ENCODE peak calls at places on chromosomes 7 and 10, in ten cellular contexts. One of them, this sample, is unnamed.
A peak's percentile ranks its signal among the peaks of the same experiment; 100 is the strongest.

GRCh38 chr10:29387269-29387668 is 98.4 kb downstream of the LYZL1 start:
- DNase-seq in progenitor cell of endocrine pancreas: no peak
- DNase-seq in uterus: no peak
- DNase-seq in central memory CD4-positive, alpha-beta T cell: no peak
- DNase-seq in GM12865: no peak
- DNase-seq in fibroblast of mammary gland: no peak
- DNase-seq in left lobe of liver: no peak
- DNase-seq in cerebellum: no peak
- DNase-seq in naive thymus-derived CD8-positive, alpha-beta T cell: no peak
- DNase-seq in GM19239: no peak
- DNase-seq in this sample: no peak

GRCh38 chr7:8441602-8442294 is 8.3 kb downstream of the NXPH1 start:
- DNase-seq in left lobe of liver: no peak
- DNase-seq in GM12865: no peak
- DNase-seq in cerebellum: no peak
- DNase-seq in uterus: no peak
- DNase-seq in fibroblast of mammary gland: no peak
- DNase-seq in GM19239: no peak
- DNase-seq in naive thymus-derived CD8-positive, alpha-beta T cell: no peak
- DNase-seq in central memory CD4-positive, alpha-beta T cell: no peak
- DNase-seq in progenitor cell of endocrine pancreas: no peak
- DNase-seq in this sample: no peak

GRCh38 chr10:71211053-71211452 is 1.3 kb upstream of the UNC5B start:
- DNase-seq in progenitor cell of endocrine pancreas: no peak
- DNase-seq in left lobe of liver: peak; percentile 34
- DNase-seq in cerebellum: no peak
- DNase-seq in GM12865: no peak
- DNase-seq in uterus: no peak
- DNase-seq in GM19239: no peak
- DNase-seq in fibroblast of mammary gland: no peak
- DNase-seq in naive thymus-derived CD8-positive, alpha-beta T cell: no peak
- DNase-seq in central memory CD4-positive, alpha-beta T cell: no peak
- DNase-seq in this sample: no peak

GRCh38 chr7:50416509-50417299 is 33.4 kb downstream of the FIGNL1 start:
- DNase-seq in progenitor cell of endocrine pancreas: no peak
- DNase-seq in naive thymus-derived CD8-positive, alpha-beta T cell: no peak
- DNase-seq in fibroblast of mammary gland: no peak
- DNase-seq in cerebellum: no peak
- DNase-seq in GM19239: no peak
- DNase-seq in GM12865: peak; percentile 81
- DNase-seq in central memory CD4-positive, alpha-beta T cell: no peak
- DNase-seq in left lobe of liver: no peak
- DNase-seq in uterus: no peak
- DNase-seq in this sample: no peak

GRCh38 chr7:18700147-18700546 is 204.6 kb downstream of the HDAC9 start:
- DNase-seq in fibroblast of mammary gland: peak; percentile 6
- DNase-seq in uterus: no peak
- DNase-seq in GM12865: peak; percentile 20
- DNase-seq in central memory CD4-positive, alpha-beta T cell: no peak
- DNase-seq in progenitor cell of endocrine pancreas: no peak
- DNase-seq in GM19239: no peak
- DNase-seq in naive thymus-derived CD8-positive, alpha-beta T cell: no peak
- DNase-seq in left lobe of liver: no peak
- DNase-seq in cerebellum: no peak
- DNase-seq in this sample: no peak

GRCh38 chr7:139439375-139439774 is 44.1 kb downstream of the KLRG2 start:
- DNase-seq in naive thymus-derived CD8-positive, alpha-beta T cell: no peak
- DNase-seq in cerebellum: no peak
- DNase-seq in left lobe of liver: no peak
- DNase-seq in central memory CD4-positive, alpha-beta T cell: no peak
- DNase-seq in GM19239: no peak
- DNase-seq in fibroblast of mammary gland: no peak
- DNase-seq in GM12865: no peak
- DNase-seq in uterus: no peak
- DNase-seq in progenitor cell of endocrine pancreas: no peak
- DNase-seq in this sample: no peak

GRCh38 chr7:86846494-86847190 is 202.9 kb downstream of the GRM3 start:
- DNase-seq in progenitor cell of endocrine pancreas: no peak
- DNase-seq in fibroblast of mammary gland: no peak
- DNase-seq in central memory CD4-positive, alpha-beta T cell: no peak
- DNase-seq in left lobe of liver: peak; percentile 76
- DNase-seq in naive thymus-derived CD8-positive, alpha-beta T cell: no peak
- DNase-seq in GM12865: no peak
- DNase-seq in GM19239: no peak
- DNase-seq in uterus: no peak
- DNase-seq in cerebellum: no peak
- DNase-seq in this sample: no peak

GRCh38 chr7:151806204-151806603 is 70.7 kb downstream of the PRKAG2 start:
- DNase-seq in GM19239: no peak
- DNase-seq in cerebellum: peak; percentile 44
- DNase-seq in uterus: no peak
- DNase-seq in progenitor cell of endocrine pancreas: no peak
- DNase-seq in central memory CD4-positive, alpha-beta T cell: no peak
- DNase-seq in left lobe of liver: no peak
- DNase-seq in GM12865: no peak
- DNase-seq in naive thymus-derived CD8-positive, alpha-beta T cell: no peak
- DNase-seq in fibroblast of mammary gland: no peak
- DNase-seq in this sample: no peak

GRCh38 chr10:30172663-30173062 is 113.3 kb upstream of the JCAD start:
- DNase-seq in uterus: no peak
- DNase-seq in progenitor cell of endocrine pancreas: no peak
- DNase-seq in cerebellum: no peak
- DNase-seq in GM19239: no peak
- DNase-seq in fibroblast of mammary gland: peak; percentile 40
- DNase-seq in left lobe of liver: no peak
- DNase-seq in GM12865: no peak
- DNase-seq in central memory CD4-positive, alpha-beta T cell: no peak
- DNase-seq in naive thymus-derived CD8-positive, alpha-beta T cell: no peak
- DNase-seq in this sample: no peak

GRCh38 chr7:97373743-97374142 is 256.2 kb downstream of the SDHAF3 start:
- DNase-seq in central memory CD4-positive, alpha-beta T cell: no peak
- DNase-seq in naive thymus-derived CD8-positive, alpha-beta T cell: no peak
- DNase-seq in cerebellum: no peak
- DNase-seq in left lobe of liver: no peak
- DNase-seq in GM19239: no peak
- DNase-seq in GM12865: no peak
- DNase-seq in uterus: no peak
- DNase-seq in progenitor cell of endocrine pancreas: no peak
- DNase-seq in fibroblast of mammary gland: no peak
- DNase-seq in this sample: no peak

GRCh38 chr7:14839307-14839706 is 63.2 kb downstream of the DGKB start:
- DNase-seq in GM19239: no peak
- DNase-seq in fibroblast of mammary gland: no peak
- DNase-seq in central memory CD4-positive, alpha-beta T cell: no peak
- DNase-seq in naive thymus-derived CD8-positive, alpha-beta T cell: no peak
- DNase-seq in GM12865: no peak
- DNase-seq in uterus: no peak
- DNase-seq in progenitor cell of endocrine pancreas: no peak
- DNase-seq in cerebellum: no peak
- DNase-seq in left lobe of liver: no peak
- DNase-seq in this sample: no peak

GRCh38 chr7:109387530-109387929 is 817.9 kb downstream of the DNAJB9 start:
- DNase-seq in GM12865: no peak
- DNase-seq in central memory CD4-positive, alpha-beta T cell: no peak
- DNase-seq in uterus: no peak
- DNase-seq in fibroblast of mammary gland: no peak
- DNase-seq in GM19239: no peak
- DNase-seq in progenitor cell of endocrine pancreas: no peak
- DNase-seq in left lobe of liver: no peak
- DNase-seq in naive thymus-derived CD8-positive, alpha-beta T cell: no peak
- DNase-seq in cerebellum: no peak
- DNase-seq in this sample: no peak

GRCh38 chr7:21200513-21200912 is 227.4 kb upstream of the SP4 start:
- DNase-seq in naive thymus-derived CD8-positive, alpha-beta T cell: no peak
- DNase-seq in uterus: no peak
- DNase-seq in GM19239: no peak
- DNase-seq in left lobe of liver: no peak
- DNase-seq in central memory CD4-positive, alpha-beta T cell: no peak
- DNase-seq in GM12865: no peak
- DNase-seq in cerebellum: no peak
- DNase-seq in progenitor cell of endocrine pancreas: no peak
- DNase-seq in fibroblast of mammary gland: no peak
- DNase-seq in this sample: no peak

This sample was measured in T-cell.